ENCODE peak calls at places on chromosomes 4 and X, in five cellular contexts. N is PC-3, A is PC-9, C is neural progenitor cell, D is GM23338. S is an unnamed sample. For H3F3A, the result is how much of the 10 kb centered on the place peaks cover.

GRCh38 chrX:110180176-110180927 is 137.5 kb downstream of the AMMECR1 start:
- DNase-seq in N (peak), A (peak), D (no peak), C (no peak), S (no peak)

GRCh38 chr4:107742196-107742595 is 22.2 kb upstream of the PAPSS1 start:
- DNase-seq in A (no peak), N (no peak), C (no peak), D (no peak), S (no peak)

GRCh38 chr4:155604718-155605601 is 61.7 kb upstream of the GUCY1A1 start:
- DNase-seq in D (no peak), C (no peak), N (peak), A (no peak), S (no peak)

GRCh38 chrX:117978402-117978801 is 138.2 kb downstream of the KLHL13 start:
- DNase-seq in D (no peak), A (no peak), C (no peak), N (no peak), S (no peak)

GRCh38 chr4:85909851-85910250 is 434.9 kb downstream of the ARHGAP24 start:
- DNase-seq in N (no peak), A (no peak), D (no peak), C (no peak), S (no peak)

GRCh38 chrX:57286507-57287251 is at the start of gene FAAH2:
- DNase-seq in C (peak), D (peak), N (peak), A (peak), S (peak)

GRCh38 chr4:183550345-183551080 is 45.7 kb downstream of the ING2 start:
- DNase-seq in D (no peak), N (no peak), C (no peak), A (no peak), S (no peak)

GRCh38 chr4:156495836-156496235 is 475.8 kb downstream of the PDGFC start:
- DNase-seq in A (no peak), N (peak), D (no peak), C (no peak), S (no peak)

GRCh38 chr4:105971032-105971431 is 75.8 kb downstream of the NPNT start:
- DNase-seq in A (no peak), D (no peak), N (no peak), C (no peak), S (no peak)

GRCh38 chrX:40108084-40108958 is 10.6 kb upstream of the BCOR start:
- DNase-seq in A (no peak), D (peak), C (peak), N (peak), S (no peak)

GRCh38 chr4:79947386-79947785 is 125.6 kb downstream of the ANTXR2 start:
- DNase-seq in A (no peak), D (no peak), C (no peak), N (no peak), S (no peak)

GRCh38 chr4:82523179-82523578 is 38.6 kb downstream of the TMEM150C start:
- DNase-seq in C (no peak), D (peak), A (no peak), N (no peak), S (no peak)

GRCh38 chr4:163137581-163137980 is 29.1 kb downstream of the NAF1 start:
- DNase-seq in D (no peak), C (no peak), A (no peak), N (no peak), S (no peak)

GRCh38 chr4:3829954-3830773 is 64.0 kb downstream of the ADRA2C start:
- DNase-seq in N (no peak), C (peak), A (no peak), D (peak), S (no peak)

DNA sequence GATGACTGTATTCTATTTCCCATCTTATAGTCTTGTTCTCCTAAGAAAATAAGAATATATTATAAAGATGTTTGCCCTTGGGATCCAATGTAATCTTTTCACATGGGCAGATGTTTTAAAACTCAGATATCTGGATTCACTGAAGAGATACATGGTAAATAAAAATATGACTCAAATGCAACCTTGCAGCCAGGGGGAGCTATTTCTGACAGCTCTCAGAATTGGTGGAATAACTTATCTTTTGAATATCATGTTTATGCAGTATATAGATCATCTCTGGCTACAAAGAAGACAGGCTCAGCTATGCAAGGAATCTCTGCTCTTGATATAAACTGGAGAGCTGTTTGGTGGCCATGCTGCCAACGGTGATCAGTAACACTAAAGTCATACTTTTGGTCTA is 274.7 kb downstream of the GLUD2 start:
- DNase-seq in A (peak), D (no peak), N (peak), C (no peak), S (no peak)
- TF ChIP-seq CTCF in A (peak), D (no peak), N (peak), C (no peak), S (peak)

GRCh38 chr4:7800410-7800809 is 139.3 kb downstream of the AFAP1 start:
- DNase-seq in A (no peak), N (no peak), C (no peak), D (no peak), S (no peak)
- H3F3A ChIP-seq in A (under half), N (under half), C (under half), D (under half), S (under half)

DNA sequence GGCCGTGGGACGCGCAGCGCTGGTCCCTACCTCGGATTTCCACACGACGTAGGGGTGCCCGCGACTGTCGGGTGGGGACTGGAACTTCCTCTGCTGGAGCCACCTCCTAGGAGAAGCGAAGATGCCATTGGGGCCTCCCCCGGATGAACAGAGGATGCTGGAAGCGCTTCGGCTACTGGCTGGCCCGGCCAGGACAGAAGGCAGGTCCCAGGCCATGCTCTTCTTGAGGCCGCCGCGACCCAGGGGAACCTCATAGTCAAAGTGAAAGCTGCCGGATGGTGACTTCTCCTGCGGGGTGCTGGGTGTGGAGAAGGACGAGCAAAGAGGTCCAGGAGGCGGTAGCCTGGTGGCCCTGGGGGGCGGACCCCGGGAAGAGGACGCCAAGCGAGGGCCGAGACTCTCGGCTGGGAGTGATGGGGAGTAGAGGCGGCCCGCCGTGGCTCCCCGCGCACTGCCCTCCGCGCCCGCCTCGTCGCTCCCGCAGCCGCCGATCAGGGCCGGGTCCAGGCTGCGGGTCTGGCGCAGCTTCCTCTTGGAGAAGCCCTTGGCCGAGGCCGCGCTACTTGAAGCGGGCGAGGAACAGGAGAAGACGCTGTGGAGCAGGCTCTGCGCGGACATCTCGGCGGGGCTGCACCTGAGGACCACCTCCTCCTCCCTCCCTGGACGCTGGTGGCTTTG is 1.4 kb downstream of the ARHGAP6 start:
- DNase-seq in A (no peak), D (peak), N (no peak), C (peak), S (no peak)
- TF ChIP-seq EZH2 in A (no peak), D (peak), N (no peak), C (no peak), S (no peak)

GRCh38 chrX:12115377-12115776 is 22.9 kb upstream of the FRMPD4 start:
- DNase-seq in C (peak), N (peak), D (peak), A (no peak), S (no peak)
- TF ChIP-seq CTCF in C (peak), N (peak), D (peak), A (peak), S (no peak)

GRCh38 chr4:169226565-169226964 is 44.2 kb downstream of the SH3RF1 start:
- DNase-seq in A (no peak), C (no peak), N (no peak), D (no peak), S (no peak)
- H3F3A ChIP-seq in A (under half), C (under half), N (under half), D (under half), S (under half)

DNA sequence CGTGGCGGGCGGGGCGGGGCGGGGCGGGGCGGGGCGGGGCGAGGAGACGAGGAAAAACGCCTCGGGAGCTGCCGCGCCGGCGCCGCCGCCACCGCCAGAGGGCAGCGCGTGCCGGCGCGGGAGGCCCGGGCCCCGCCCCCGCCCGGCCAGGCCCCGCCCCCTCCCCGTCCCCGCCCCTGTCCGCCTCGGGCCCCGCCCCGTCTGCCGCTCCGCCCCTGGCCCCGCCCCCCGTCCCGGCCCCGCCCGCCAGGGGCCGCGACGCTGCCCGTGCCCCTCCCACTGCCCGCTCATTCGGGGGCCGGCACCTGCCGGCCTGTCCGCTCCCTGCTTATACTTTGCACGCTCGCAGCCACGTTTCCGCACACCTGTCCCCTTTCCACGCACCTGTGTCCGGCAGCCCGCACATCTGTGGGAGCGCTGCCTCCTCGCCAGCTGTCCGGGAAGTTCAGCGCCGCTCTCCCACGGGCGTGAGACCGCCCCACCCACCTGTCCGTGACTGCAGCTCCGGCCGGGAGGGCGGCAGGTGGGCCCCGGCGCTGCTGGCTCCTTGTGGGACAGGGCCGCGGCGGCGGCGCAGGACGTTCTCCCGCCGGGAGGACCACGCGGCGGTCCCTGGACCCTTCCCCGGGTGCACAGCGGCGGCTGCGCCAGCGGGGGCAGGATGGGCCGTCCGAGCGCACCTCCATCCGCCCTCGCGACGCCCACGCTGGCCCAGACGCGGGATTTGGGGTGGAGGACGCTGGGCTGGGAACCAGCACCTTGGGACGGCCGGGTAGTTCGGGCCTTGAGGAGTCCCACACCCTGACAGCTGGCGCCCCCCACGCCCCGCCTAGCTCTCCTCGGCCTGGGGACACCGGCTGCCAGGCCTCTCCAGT is 1.5 kb upstream of the FGFRL1 start:
- DNase-seq in A (peak), C (peak), D (peak), N (peak), S (no peak)
- TF ChIP-seq EZH2 in A (no peak), C (no peak), D (no peak), N (no peak), S (no peak)

DNA sequence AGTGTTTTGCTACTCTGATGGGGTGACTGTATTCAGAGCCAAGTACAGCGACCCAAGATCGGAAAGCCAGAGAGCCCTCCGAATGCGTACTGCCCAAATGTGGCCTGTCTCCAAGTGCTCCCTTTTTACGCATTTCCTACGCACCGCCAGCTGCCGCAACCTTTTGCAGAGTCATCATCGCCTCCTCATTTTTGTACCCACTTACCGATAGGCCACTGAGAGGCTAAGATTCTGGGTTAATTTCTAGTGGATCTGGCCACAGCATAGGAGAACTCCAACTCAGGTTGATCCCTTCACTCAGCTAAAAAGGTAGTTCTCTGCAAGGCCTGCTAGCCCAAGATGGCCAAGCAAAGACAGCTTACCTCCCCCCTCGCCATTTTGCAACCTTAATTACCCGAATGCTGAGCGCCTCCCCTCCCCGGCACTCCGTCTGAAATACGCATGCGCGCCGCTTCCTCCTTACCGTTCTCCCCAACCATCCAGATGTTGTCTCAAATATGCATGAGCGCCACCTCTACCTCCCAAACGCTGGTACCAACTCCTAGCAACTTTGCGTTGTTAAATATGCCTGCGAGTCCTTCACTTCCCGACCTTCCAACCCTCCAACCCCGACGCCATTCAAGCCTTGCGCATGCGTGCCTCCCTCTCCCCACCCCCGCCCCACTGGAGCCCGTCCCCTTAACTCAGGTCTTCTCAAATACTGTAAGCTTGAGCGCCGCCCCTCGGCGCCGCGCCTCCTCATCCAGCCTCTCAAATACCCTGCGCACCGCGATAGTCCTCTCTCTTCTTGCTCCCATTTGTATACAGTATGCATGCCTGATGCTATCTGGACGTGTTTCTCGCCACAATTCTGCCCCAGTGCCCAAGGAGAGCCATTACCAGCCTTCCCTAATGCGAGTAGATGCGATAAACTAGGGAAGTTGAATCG is 11.8 kb upstream of the ZCCHC13 start:
- DNase-seq in D (peak), N (peak), C (peak), A (peak), S (peak)
- TF ChIP-seq CTCF in D (peak), N (peak), C (peak), A (peak), S (peak)

GRCh38 chr4:71532407-71532806 is 193.6 kb downstream of the SLC4A4 start:
- DNase-seq in C (no peak), N (no peak), A (no peak), D (no peak), S (no peak)
- H3F3A ChIP-seq in C (under half), N (under half), A (under half), D (under half), S (under half)

DNA sequence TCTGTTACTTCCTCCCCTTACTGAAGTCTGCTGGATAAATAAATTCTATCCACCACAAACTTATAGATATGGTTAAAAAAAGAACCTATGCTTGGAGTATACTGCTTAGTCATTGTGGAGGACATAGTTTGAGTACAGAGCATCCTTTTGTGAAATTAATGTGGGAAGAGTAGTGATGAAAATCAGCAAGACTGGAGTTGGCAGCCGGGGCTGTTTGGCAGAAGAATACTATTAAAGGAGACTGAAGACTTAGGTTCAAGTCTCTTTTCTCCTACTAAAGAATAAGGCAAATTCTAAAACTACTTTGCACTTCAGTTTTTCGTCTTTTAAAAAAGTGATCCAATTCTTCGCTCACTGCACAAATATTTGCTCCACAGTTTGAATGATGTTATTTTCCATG is 326.6 kb upstream of the ATOH1 start:
- DNase-seq in N (no peak), D (no peak), A (no peak), C (no peak), S (no peak)
- TF ChIP-seq EZH2 in N (no peak), D (no peak), A (no peak), C (no peak), S (no peak)

S was measured in MM.1S.